ENCODE peak calls at places on chromosome 14, in five cellular contexts. H is HEK293T, Z is GM12878, I is NT2/D1, W is H1. X is an unnamed sample.

GRCh38 chr14:74763803-74764531 is 851 bp downstream of the YLPM1 start:
- DNase-seq in W (peak), I (no peak), Z (no peak), H (peak), X (no peak)

GRCh38 chr14:68408680-68409079 is 384.2 kb downstream of the ZFP36L1 start:
- DNase-seq in I (no peak), W (no peak), Z (no peak), H (no peak), X (no peak)

GRCh38 chr14:90979451-90979850 is 81.0 kb downstream of the RPS6KA5 start:
- DNase-seq in I (no peak), H (no peak), Z (no peak), W (no peak), X (no peak)

GRCh38 chr14:69573841-69574265 is 818 bp downstream of the CCDC177 start:
- DNase-seq in I (no peak), W (peak), Z (no peak), H (no peak), X (no peak)

GRCh38 chr14:96417254-96417653 is 25.3 kb downstream of the AK7 start:
- DNase-seq in I (no peak), H (no peak), Z (no peak), W (no peak), X (no peak)

GRCh38 chr14:50599700-50600444 is 39.9 kb downstream of the ATL1 start:
- DNase-seq in H (peak), W (no peak), I (no peak), Z (no peak), X (peak)

GRCh38 chr14:77142289-77142814 is 761 bp upstream of the ZDHHC22 start:
- DNase-seq in H (no peak), W (peak), I (no peak), Z (no peak), X (no peak)

GRCh38 chr14:105925615-105926414 is 399.4 kb downstream of the TMEM121 start:
- DNase-seq in I (no peak), Z (no peak), H (no peak), W (no peak), X (no peak)

GRCh38 chr14:86357866-86358265 is 827.9 kb downstream of the FLRT2 start:
- DNase-seq in I (no peak), W (no peak), Z (no peak), H (no peak), X (no peak)

GRCh38 chr14:36585100-36585499 is 2.7 kb upstream of the NKX2-8 start:
- DNase-seq in Z (no peak), W (no peak), I (no peak), H (no peak), X (peak)

GRCh38 chr14:94115631-94116030 is 5.1 kb downstream of the IFI27 start:
- DNase-seq in H (no peak), Z (no peak), W (no peak), I (no peak), X (no peak)

GRCh38 chr14:69803753-69804152 is 6.7 kb upstream of the SLC10A1 start:
- DNase-seq in I (no peak), Z (no peak), W (no peak), H (no peak), X (no peak)

GRCh38 chr14:30450620-30451019 is 108.3 kb upstream of the G2E3 start:
- DNase-seq in H (no peak), I (no peak), Z (no peak), W (no peak), X (no peak)

GRCh38 chr14:81269100-81269978 is 48.6 kb upstream of the GTF2A1 start:
- DNase-seq in I (peak), Z (peak), W (no peak), H (peak), X (peak)

GRCh38 chr14:72780771-72781170 is 113.1 kb downstream of the DPF3 start:
- DNase-seq in W (peak), Z (no peak), I (no peak), H (no peak), X (no peak)

GRCh38 chr14:76720382-76720813 is 40.9 kb upstream of the VASH1 start:
- DNase-seq in H (peak), Z (peak), I (peak), W (no peak), X (peak)

GRCh38 chr14:70069186-70069585 is 119.6 kb downstream of the SLC8A3 start:
- DNase-seq in H (no peak), I (no peak), Z (no peak), W (no peak), X (peak)

DNA sequence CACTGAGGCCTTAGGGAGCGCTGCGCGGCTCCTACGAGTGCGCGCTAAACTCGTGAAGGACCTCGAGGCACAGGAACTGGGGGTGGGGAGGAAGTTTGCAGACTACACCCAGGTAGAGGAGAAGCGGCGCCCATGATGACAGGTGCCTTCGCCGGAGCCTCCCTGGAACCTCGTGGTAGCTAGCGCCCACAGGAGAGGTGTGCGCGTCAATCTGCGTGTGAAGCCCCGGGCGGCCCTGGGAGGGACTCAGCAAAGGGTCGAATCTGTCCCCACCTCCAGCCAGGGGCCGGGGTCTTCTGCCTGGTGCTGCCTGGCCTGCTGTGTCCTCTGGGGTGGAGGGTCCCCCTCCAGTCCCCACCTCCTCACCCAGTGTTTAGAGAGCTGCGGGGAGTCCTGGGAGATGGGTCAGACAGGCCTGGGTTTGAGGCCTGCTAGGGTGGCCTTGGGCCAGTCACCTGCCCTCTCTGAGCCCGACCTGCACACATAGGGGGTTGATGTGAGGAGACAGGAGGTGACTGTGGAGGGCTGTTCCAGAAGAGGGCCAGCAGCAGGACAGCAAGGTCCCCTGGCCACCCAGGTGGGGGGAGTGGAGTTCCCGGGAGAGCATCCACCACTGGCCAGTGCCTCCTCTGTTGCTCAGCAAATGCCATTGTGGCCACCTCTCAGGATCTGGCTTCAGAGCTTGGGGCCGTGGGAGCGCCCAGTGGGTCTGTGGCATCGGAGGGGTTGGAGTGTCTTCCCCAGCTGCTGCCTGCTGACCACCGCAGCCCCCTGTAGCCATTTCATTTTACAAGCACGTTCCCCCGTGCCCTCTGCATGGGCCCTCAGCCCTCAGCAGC is 20.2 kb upstream of the KIF26A start:
- DNase-seq in I (no peak), H (no peak), W (peak), Z (no peak), X (no peak)
- TF ChIP-seq SUZ12 in I (no peak), H (no peak), W (no peak), Z (no peak), X (no peak)

DNA sequence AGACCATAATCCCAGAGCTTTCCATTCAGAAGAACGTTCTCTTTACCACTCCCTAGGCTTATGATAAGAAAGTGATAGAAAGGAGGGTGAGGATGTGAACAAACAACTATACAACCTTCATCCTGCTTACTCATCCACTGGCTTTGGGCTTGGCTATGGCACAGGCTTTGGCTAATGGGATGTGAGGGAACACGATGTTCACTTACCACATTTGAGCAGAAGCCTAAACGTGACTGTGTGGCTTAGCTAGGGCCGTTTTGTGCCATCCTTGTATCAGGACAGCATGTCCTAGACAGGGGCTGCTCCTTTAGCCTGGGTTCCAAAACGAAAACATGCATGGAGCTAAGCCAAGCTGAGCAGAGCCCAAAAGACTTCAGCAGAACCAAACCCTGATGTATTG is 118.6 kb upstream of the CCDC175 start:
- DNase-seq in W (no peak), H (no peak), Z (no peak), I (no peak), X (no peak)
- TF ChIP-seq SUZ12 in W (no peak), H (no peak), Z (no peak), I (no peak), X (no peak)

GRCh38 chr14:64695071-64695470 is 9.2 kb upstream of the PLEKHG3 start:
- DNase-seq in Z (no peak), H (no peak), W (no peak), I (no peak), X (no peak)
- TF ChIP-seq SUZ12 in Z (no peak), H (no peak), W (no peak), I (no peak), X (no peak)

GRCh38 chr14:88380405-88380804 is 5.1 kb upstream of the SPATA7 start:
- DNase-seq in Z (no peak), W (no peak), H (no peak), I (no peak), X (no peak)
- TF ChIP-seq SUZ12 in Z (no peak), W (no peak), H (no peak), I (no peak), X (no peak)

GRCh38 chr14:84963518-84963917 is 566.4 kb upstream of the FLRT2 start:
- DNase-seq in W (no peak), H (no peak), I (no peak), Z (no peak), X (no peak)
- TF ChIP-seq SUZ12 in W (no peak), H (no peak), I (no peak), Z (no peak), X (no peak)

GRCh38 chr14:54804720-54805060 is 97.9 kb downstream of the GCH1 start:
- DNase-seq in W (peak), I (no peak), Z (no peak), H (no peak), X (no peak)
- TF ChIP-seq SUZ12 in W (no peak), I (no peak), Z (no peak), H (no peak), X (no peak)

GRCh38 chr14:99674776-99675175 is 9.3 kb upstream of the CYP46A1 start:
- DNase-seq in W (no peak), Z (no peak), H (no peak), I (no peak), X (no peak)

GRCh38 chr14:99673328-99674063 is 10.6 kb upstream of the CYP46A1 start:
- DNase-seq in H (no peak), W (no peak), Z (no peak), I (no peak), X (no peak)

GRCh38 chr14:99671230-99672224 is 12.6 kb upstream of the CYP46A1 start:
- DNase-seq in I (no peak), W (no peak), Z (no peak), H (no peak), X (peak)

GRCh38 chr14:99674064-99674650 is 9.9 kb upstream of the CYP46A1 start:
- DNase-seq in Z (no peak), H (no peak), I (no peak), W (no peak), X (no peak)

DNA sequence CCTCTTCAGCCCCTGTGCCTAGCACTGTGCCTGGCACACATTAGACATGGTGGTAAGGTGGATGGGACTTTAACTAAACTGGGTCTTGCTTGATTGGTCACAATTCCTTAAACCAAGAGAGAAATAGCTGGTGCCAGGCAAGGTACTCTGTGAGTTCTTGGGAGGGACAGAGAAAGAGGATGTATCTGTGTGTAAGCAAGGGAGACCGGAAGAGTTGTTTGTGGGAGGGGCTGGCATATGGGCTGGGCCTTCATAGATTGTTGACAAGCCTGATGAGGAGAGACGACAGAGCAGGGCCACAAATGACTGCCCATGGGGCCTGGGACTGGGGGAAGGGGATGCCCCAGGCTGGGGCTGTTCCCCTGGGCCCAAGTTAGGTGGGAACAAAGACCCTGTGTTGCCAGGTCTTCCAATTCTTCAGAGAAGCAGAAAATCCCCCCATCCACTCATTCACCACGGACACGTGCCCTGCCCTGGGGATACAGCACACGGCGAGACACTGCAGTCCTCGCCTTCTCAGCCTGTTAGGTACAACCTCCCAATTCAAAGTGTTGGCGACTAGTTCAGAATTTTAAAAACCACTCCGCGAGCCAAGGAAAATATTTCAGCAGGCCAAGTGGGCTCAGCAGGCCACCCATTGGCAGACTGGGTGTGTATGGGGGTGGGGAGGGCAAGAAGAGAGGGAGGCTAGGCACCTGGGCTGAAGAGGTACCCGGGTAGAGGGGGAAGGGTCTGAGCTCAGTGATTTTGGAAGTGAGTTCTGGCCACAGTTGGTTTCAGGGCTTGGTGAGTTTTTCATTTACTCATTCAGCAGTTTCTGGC is 11.4 kb upstream of the CYP46A1 start:
- DNase-seq in Z (no peak), W (no peak), H (no peak), I (no peak), X (no peak)
- TF ChIP-seq SUZ12 in Z (no peak), W (no peak), H (no peak), I (no peak), X (no peak)

GRCh38 chr14:35378638-35379568 is 25.6 kb downstream of the NFKBIA start:
- DNase-seq in W (no peak), H (no peak), Z (no peak), I (no peak), X (no peak)
- TF ChIP-seq SUZ12 in W (no peak), H (no peak), Z (no peak), I (no peak), X (no peak)

GRCh38 chr14:52025310-52025709 is 36.0 kb downstream of the RTRAF start:
- DNase-seq in Z (no peak), W (no peak), I (no peak), H (no peak), X (no peak)
- TF ChIP-seq SUZ12 in Z (no peak), W (no peak), I (no peak), H (no peak), X (no peak)

GRCh38 chr14:103023881-103024473 is 33.4 kb downstream of the CDC42BPB start:
- DNase-seq in W (no peak), Z (no peak), I (no peak), H (no peak), X (no peak)
- TF ChIP-seq SUZ12 in W (no peak), Z (no peak), I (no peak), H (no peak), X (no peak)